ENCODE peak calls at places on chromosomes 1 and 21, in seven cellular contexts. K is adrenal gland, T is dorsolateral prefrontal cortex, M is stomach, H is left ventricle myocardium inferior, X is psoas muscle, O is Caco-2. G is an unnamed sample.

GRCh38 chr1:187691439-187691838 is 862.7 kb downstream of the PLA2G4A start:
- DNase-seq in K (no peak), T (no peak), M (no peak), H (no peak), X (no peak), O (no peak), G (no peak)

GRCh38 chr1:54254055-54254454 is 54.1 kb downstream of the MRPL37 start:
- DNase-seq in K (no peak), T (no peak), M (no peak), H (no peak), X (no peak), O (no peak), G (no peak)

GRCh38 chr1:15100369-15101111 is 53.0 kb upstream of the TMEM51 start:
- DNase-seq in K (peak), T (no peak), M (peak), H (peak), X (no peak), O (peak), G (no peak)

GRCh38 chr1:220917535-220918209 is 38.4 kb downstream of the HLX start:
- DNase-seq in K (no peak), T (no peak), M (no peak), H (no peak), X (no peak), O (no peak), G (no peak)

GRCh38 chr21:34351786-34352241 is 12.0 kb upstream of the KCNE2 start:
- DNase-seq in K (peak), T (peak), M (peak), H (peak), X (no peak), O (peak), G (peak)

GRCh38 chr1:48673725-48674124 is 103.0 kb downstream of the BEND5 start:
- DNase-seq in K (no peak), T (no peak), M (no peak), H (no peak), X (no peak), O (no peak), G (no peak)

GRCh38 chr1:88237026-88237425 is 447.0 kb upstream of the PKN2 start:
- DNase-seq in K (no peak), T (no peak), M (no peak), H (no peak), X (no peak), O (no peak), G (no peak)

GRCh38 chr1:105027838-105028471 is 1278.3 kb downstream of the AMY1C start:
- DNase-seq in K (no peak), T (no peak), M (no peak), H (no peak), X (no peak), O (no peak), G (no peak)

GRCh38 chr1:7422966-7423365 is 348.1 kb upstream of the VAMP3 start:
- DNase-seq in K (no peak), T (peak), M (no peak), H (no peak), X (no peak), O (peak), G (no peak)

GRCh38 chr1:238465449-238465848 is 574.7 kb upstream of the ZP4 start:
- DNase-seq in K (no peak), T (no peak), M (no peak), H (no peak), X (no peak), O (no peak), G (no peak)

GRCh38 chr1:32869844-32870614 is 683 bp downstream of the FNDC5 start:
- DNase-seq in K (no peak), T (no peak), M (no peak), H (no peak), X (no peak), O (no peak), G (no peak)

GRCh38 chr1:31064115-31064514 is 1.4 kb downstream of the PUM1 start:
- DNase-seq in K (no peak), T (no peak), M (no peak), H (no peak), X (no peak), O (no peak), G (no peak)

GRCh38 chr1:36342426-36343185 is 19.2 kb upstream of the EVA1B start:
- DNase-seq in K (peak), T (no peak), M (peak), H (no peak), X (peak), O (no peak), G (no peak)

GRCh38 chr1:14841456-14841855 is 243.0 kb downstream of the KAZN start:
- DNase-seq in K (no peak), T (no peak), M (no peak), H (no peak), X (no peak), O (no peak), G (no peak)

GRCh38 chr1:47679826-47680225 is 242.0 kb downstream of the FOXD2 start:
- DNase-seq in K (no peak), T (no peak), M (peak), H (no peak), X (no peak), O (no peak), G (no peak)

GRCh38 chr1:183024352-183025337 is 1.4 kb downstream of the LAMC1 start:
- DNase-seq in K (no peak), T (no peak), M (no peak), H (no peak), X (no peak), O (no peak), G (no peak)

GRCh38 chr1:119340861-119341261 is 27.7 kb upstream of the HAO2 start:
- DNase-seq in K (no peak), T (no peak), M (no peak), H (no peak), X (no peak), O (peak), G (no peak)

GRCh38 chr1:234473123-234473522 is 5.9 kb downstream of the TARBP1 start:
- DNase-seq in K (no peak), T (no peak), M (no peak), H (no peak), X (no peak), O (no peak), G (no peak)

GRCh38 chr1:43868741-43869067 is 64.9 kb upstream of the ARTN start:
- DNase-seq in K (no peak), T (no peak), M (no peak), H (no peak), X (no peak), O (no peak), G (no peak)

GRCh38 chr1:40451238-40451585 is 936 bp downstream of the ZFP69B start:
- DNase-seq in K (no peak), T (no peak), M (no peak), H (no peak), X (no peak), O (no peak), G (no peak)
- H3K4me3 ChIP-seq in K (no peak), T (peak), M (no peak), H (peak), X (peak), O (no peak), G (peak)

GRCh38 chr21:25735221-25735894 is 586 bp downstream of the GABPA start:
- DNase-seq in K (peak), T (peak), M (peak), H (peak), X (peak), O (peak), G (no peak)

GRCh38 chr21:25732091-25732760 is 2.5 kb downstream of the ATP5PF start:
- DNase-seq in K (no peak), T (no peak), M (no peak), H (no peak), X (no peak), O (no peak), G (no peak)

GRCh38 chr21:25733859-25734653 is 648 bp downstream of the ATP5PF start:
- DNase-seq in K (no peak), T (no peak), M (no peak), H (no peak), X (no peak), O (no peak), G (no peak)

GRCh38 chr21:25735895-25736597 is 1.3 kb downstream of the GABPA start:
- DNase-seq in K (no peak), T (no peak), M (no peak), H (no peak), X (no peak), O (no peak), G (no peak)

DNA sequence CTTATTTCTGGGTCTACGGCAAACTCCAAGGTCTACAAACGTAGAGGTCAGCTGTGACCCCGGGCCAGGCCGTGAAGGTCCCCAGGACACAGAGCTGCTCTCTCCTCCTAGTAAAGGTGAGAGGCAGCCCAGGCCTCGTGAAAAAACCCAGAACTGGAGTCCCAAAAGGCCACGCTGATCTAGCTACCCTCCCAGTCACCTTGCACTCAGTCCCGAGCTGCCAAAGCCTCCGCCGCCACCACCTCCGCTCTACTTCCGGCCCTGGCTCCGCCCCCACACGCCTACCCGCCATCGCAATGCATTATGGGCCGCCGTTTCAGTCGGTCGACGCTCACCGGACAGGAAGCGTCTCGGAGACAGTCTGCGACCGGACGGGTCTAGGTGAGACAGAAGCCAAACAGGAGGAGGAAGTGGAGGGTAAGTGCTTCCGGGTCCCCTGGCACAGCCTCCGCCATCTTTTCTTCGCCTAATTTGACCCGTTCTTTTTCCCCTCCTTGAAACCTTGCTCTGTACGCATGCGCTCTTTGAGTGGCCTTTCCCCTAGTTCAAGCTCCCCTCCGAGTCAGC is at the start of the genes ATP5PF and GABPA:
- DNase-seq in K (peak), T (peak), M (peak), H (peak), X (peak), O (peak), G (peak)
- TF ChIP-seq CTCF in K (no peak), T (peak), M (no peak), H (no peak), X (no peak), O (no peak), G (no peak)

DNA sequence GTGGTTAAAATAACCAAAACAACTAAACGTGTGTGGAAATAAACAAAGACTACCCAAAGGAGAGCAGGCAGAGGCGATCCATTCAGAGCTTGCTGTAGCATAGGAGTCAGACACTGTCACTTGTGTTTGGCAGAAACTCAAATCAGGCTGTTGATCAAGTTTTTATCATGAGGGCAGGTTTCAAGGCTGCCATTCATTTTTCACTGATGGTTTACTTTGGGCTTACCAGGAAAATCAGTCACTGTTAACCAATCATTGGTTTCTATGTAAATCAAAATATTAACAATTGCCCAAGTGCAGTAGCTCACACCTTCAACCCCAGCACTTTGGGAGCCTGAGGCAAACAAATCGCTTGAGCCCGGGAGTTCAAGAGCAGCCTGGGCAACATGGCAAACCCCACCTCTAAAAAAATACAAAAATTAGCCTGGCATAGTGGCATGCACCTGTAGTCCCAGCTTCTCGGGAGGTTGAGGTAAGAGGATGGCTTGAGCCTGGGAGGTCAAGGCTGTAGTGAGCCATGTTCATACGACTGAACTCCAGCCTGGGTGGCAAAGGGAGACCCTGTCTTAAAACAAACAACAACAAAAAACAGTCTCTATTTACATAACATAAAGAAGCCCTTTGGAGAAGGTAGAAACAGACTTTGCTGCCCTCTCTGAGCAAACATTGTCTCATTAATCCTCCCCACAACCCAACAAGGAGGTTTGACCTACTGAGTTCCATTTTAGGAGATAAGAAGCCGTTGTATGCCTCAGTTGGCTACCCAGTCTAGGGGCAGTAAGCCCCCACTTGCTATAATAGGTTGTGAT is 21.1 kb upstream of the ETS2 start:
- DNase-seq in K (no peak), T (no peak), M (no peak), H (no peak), X (no peak), O (no peak), G (peak)
- H3K4me3 ChIP-seq in K (no peak), T (no peak), M (no peak), H (no peak), X (no peak), O (no peak), G (no peak)

GRCh38 chr1:198934901-198935301 is 296.1 kb downstream of the PTPRC start:
- DNase-seq in K (no peak), T (no peak), M (no peak), H (no peak), X (no peak), O (no peak), G (no peak)

GRCh38 chr1:198933506-198933905 is 294.7 kb downstream of the PTPRC start:
- DNase-seq in K (no peak), T (no peak), M (no peak), H (no peak), X (no peak), O (no peak), G (no peak)

GRCh38 chr1:198932351-198932991 is 293.6 kb downstream of the PTPRC start:
- DNase-seq in K (no peak), T (peak), M (no peak), H (no peak), X (no peak), O (no peak), G (no peak)

GRCh38 chr1:198935371-198935921 is 296.6 kb downstream of the PTPRC start:
- DNase-seq in K (peak), T (peak), M (peak), H (peak), X (peak), O (peak), G (no peak)

GRCh38 chr1:198934414-198934813 is 295.6 kb downstream of the PTPRC start:
- DNase-seq in K (no peak), T (no peak), M (no peak), H (no peak), X (no peak), O (no peak), G (no peak)
- TF ChIP-seq CTCF in K (no peak), T (no peak), M (no peak), H (no peak), X (no peak), O (no peak), G (no peak)

GRCh38 chr1:38806090-38806489 is 53.5 kb downstream of the RRAGC start:
- DNase-seq in K (no peak), T (no peak), M (no peak), H (no peak), X (no peak), O (no peak), G (no peak)

GRCh38 chr1:38804062-38804886 is 55.3 kb downstream of the RRAGC start:
- DNase-seq in K (no peak), T (no peak), M (no peak), H (no peak), X (no peak), O (no peak), G (no peak)

GRCh38 chr1:38800720-38801671 is 58.6 kb downstream of the RRAGC start:
- DNase-seq in K (no peak), T (no peak), M (no peak), H (no peak), X (no peak), O (no peak), G (no peak)

GRCh38 chr1:38805036-38805435 is 54.5 kb downstream of the RRAGC start:
- DNase-seq in K (no peak), T (no peak), M (no peak), H (no peak), X (no peak), O (no peak), G (no peak)

GRCh38 chr1:38803647-38804046 is 55.9 kb downstream of the RRAGC start:
- DNase-seq in K (no peak), T (no peak), M (no peak), H (no peak), X (no peak), O (no peak), G (no peak)
- H3K4me3 ChIP-seq in K (peak), T (no peak), M (peak), H (peak), X (peak), O (no peak), G (peak)

DNA sequence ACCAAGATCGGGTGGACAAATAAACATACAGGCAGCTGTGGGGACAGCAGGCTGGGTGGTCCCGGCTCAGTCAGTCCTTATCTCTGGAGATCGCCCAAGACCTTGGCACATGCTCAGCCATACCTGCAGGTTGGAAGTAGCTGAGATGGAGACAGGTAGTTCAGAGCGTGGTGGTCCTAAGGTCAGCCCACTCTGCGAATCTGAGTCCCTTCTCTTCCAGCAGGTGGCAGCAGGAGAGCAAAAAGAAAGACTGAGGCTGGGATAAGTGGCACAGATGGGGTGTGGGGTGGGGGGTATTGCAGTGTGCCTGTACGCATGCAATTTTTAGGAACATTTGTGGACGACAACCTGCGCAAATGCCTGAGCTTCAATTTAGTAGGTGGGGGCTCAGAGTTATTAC is 104.9 kb downstream of the TENT5C start:
- DNase-seq in K (no peak), T (no peak), M (no peak), H (no peak), X (no peak), O (no peak), G (no peak)
- TF ChIP-seq CTCF in K (peak), T (no peak), M (no peak), H (no peak), X (no peak), O (no peak), G (peak)

DNA sequence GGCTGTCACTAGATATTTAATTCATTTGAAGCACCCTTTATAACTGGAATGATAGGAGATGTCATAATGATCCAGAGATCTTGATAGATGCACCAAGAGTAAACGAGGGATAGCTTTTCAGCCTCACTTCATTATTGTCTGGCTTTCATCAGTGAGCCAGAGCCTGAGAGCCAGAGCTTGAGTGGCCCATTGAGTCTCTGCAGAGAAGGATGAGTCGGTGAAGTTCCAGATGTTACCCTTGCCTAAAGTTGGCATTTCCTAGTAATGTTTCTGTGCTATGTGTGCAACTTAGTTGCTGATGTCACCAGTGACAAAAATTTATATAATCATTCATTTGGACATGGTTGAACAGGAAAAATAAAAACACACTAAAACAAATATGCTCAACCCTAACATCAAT is 11.6 kb upstream of the NTMT2 start:
- DNase-seq in K (no peak), T (no peak), M (no peak), H (no peak), X (no peak), O (no peak), G (no peak)
- H3K4me3 ChIP-seq in K (no peak), T (no peak), M (no peak), H (no peak), X (no peak), O (no peak), G (no peak)

GRCh38 chr1:111990878-111991760 is 1.7 kb upstream of the KCND3 start:
- DNase-seq in K (peak), T (peak), M (peak), H (peak), X (peak), O (peak), G (peak)
- TF ChIP-seq CTCF in K (no peak), T (peak), M (no peak), H (peak), X (peak), O (no peak), G (peak)

DNA sequence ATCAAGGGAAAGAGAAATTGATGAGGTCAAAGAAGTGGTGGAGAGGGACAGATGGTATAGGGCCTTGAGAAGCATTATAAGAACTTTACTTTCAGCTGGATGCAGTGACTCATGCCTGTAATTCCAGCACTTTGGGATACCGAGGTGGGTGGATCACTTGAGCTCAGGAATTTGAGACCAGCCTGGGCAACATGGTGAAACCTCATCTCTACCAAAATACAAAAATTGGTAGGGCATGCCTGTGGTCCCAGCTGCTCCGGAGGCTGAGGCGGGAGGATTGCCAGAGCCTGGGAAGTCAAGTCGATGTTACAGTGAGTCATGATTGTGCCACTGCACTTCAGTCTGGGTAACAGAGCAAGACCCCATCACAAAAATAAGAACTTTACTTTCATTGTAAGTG is 5.7 kb downstream of the TMEM50A start:
- DNase-seq in K (no peak), T (no peak), M (no peak), H (no peak), X (peak), O (no peak), G (no peak)
- H3K4me3 ChIP-seq in K (no peak), T (no peak), M (no peak), H (no peak), X (no peak), O (no peak), G (no peak)

G was measured in LNCaP clone FGC.